ENCODE peak calls at places on chromosomes 13 and 19, in four cellular contexts. T is Panc1, C is PC-3, Y is lower leg skin. Z is an unnamed sample.

GRCh38 chr13:97631158-97631557 is 197.2 kb downstream of the RAP2A start:
- DNase-seq in T (no peak), C (peak; percentile 15), Y (no peak), Z (no peak)

GRCh38 chr13:77898097-77898496 is 20.5 kb downstream of the EDNRB start:
- DNase-seq in T (no peak), C (peak; percentile 33), Y (no peak), Z (no peak)

GRCh38 chr19:42032428-42032827 is 37.6 kb downstream of the GRIK5 start:
- DNase-seq in T (no peak), C (peak; percentile 80), Y (no peak), Z (no peak)

GRCh38 chr13:48153186-48153585 is 58.3 kb upstream of the MED4 start:
- DNase-seq in T (no peak), C (no peak), Y (no peak), Z (no peak)

GRCh38 chr13:35988648-35989081 is 142.5 kb downstream of the DCLK1 start:
- DNase-seq in T (no peak), C (no peak), Y (no peak), Z (no peak)

GRCh38 chr19:56566904-56567273 is 379 bp upstream of the ZNF470 start:
- DNase-seq in T (no peak), C (no peak), Y (peak; percentile 87), Z (peak; percentile 1)

GRCh38 chr19:17784201-17785008 is 10.5 kb upstream of the B3GNT3 start:
- DNase-seq in T (no peak), C (peak; percentile 71), Y (no peak), Z (no peak)

GRCh38 chr19:54062643-54063042 is 1.1 kb downstream of the VSTM1 start:
- DNase-seq in T (no peak), C (no peak), Y (no peak), Z (no peak)

GRCh38 chr19:3370728-3371591 is 4.6 kb downstream of the NFIC start:
- DNase-seq in T (no peak), C (no peak), Y (no peak), Z (no peak)

GRCh38 chr19:33060586-33060985 is 4.1 kb downstream of the RHPN2 start:
- DNase-seq in T (no peak), C (no peak), Y (no peak), Z (no peak)

GRCh38 chr13:57353831-57354230 is 186.8 kb downstream of the PRR20E start:
- DNase-seq in T (no peak), C (no peak), Y (no peak), Z (no peak)

GRCh38 chr13:92826197-92826596 is 400.4 kb upstream of the GPC6 start:
- DNase-seq in T (no peak), C (no peak), Y (no peak), Z (no peak)

GRCh38 chr19:53553865-53554791 is 16.2 kb downstream of the ZNF331 start:
- DNase-seq in T (peak; percentile 51), C (peak; percentile 82), Y (peak; percentile 97), Z (peak; percentile 26)

GRCh38 chr19:35901055-35901644 is 810 bp upstream of the NFKBID start:
- DNase-seq in T (no peak), C (peak; percentile 27), Y (no peak), Z (no peak)

GRCh38 chr19:12156254-12157058 is at the start of gene ZNF625:
- DNase-seq in T (no peak), C (peak; percentile 91), Y (peak; percentile 97), Z (peak; percentile 27)

GRCh38 chr19:19087676-19088075 is 23.9 kb downstream of the SLC25A42 start:
- DNase-seq in T (no peak), C (no peak), Y (no peak), Z (no peak)

GRCh38 chr19:18308948-18309325 is 13.9 kb downstream of the LSM4 start:
- DNase-seq in T (no peak), C (no peak), Y (no peak), Z (no peak)

GRCh38 chr19:4636151-4636717 is 3.1 kb upstream of the TNFAIP8L1 start:
- DNase-seq in T (no peak), C (peak; percentile 77), Y (peak; percentile 91), Z (no peak)

GRCh38 chr13:63048648-63049047 is 1633.0 kb upstream of the PCDH20 start:
- DNase-seq in T (no peak), C (peak; percentile 12), Y (no peak), Z (no peak)

GRCh38 chr13:30607908-30608307 is 9.8 kb upstream of the USPL1 start:
- DNase-seq in T (no peak), C (no peak), Y (no peak), Z (no peak)

GRCh38 chr19:41745761-41746160 is 9.6 kb upstream of the CEACAM6 start:
- DNase-seq in T (no peak), C (no peak), Y (no peak), Z (no peak)

GRCh38 chr19:18420931-18421330 is 1.7 kb downstream of the SSBP4 start:
- DNase-seq in T (no peak), C (no peak), Y (no peak), Z (no peak)

GRCh38 chr19:49473868-49474544 is at the start of gene FLT3LG:
- DNase-seq in T (no peak), C (peak; percentile 77), Y (peak; percentile 95), Z (no peak)

GRCh38 chr19:7933828-7934725 is 8.1 kb upstream of the CTXN1 start:
- DNase-seq in T (no peak), C (no peak), Y (no peak), Z (no peak)

GRCh38 chr13:79485014-79485441 is 4.1 kb downstream of the NDFIP2 start:
- DNase-seq in T (no peak), C (peak; percentile 77), Y (no peak), Z (peak; percentile 58)

DNA sequence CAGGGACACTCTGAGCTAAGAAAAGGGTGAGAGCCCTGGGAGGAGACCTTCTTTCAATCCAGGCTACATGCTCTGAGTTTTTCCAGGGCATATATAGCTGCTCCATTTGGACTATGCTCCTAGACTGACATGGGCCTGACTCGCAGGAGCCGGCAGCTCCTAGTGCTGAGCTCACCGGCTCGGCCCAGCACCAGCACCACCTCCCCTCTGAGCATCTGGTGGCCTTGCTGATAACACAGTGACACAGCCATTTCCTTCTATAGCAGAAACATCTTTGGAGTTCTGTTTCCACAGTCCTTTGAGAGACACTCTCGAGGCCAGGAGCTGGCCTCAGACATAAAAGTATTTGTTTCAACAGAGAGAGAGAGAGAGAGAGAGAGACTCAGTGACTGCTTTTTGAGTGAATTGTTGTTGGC is 184.9 kb downstream of the TM9SF2 start:
- DNase-seq in T (no peak), C (no peak), Y (no peak), Z (no peak)
- H3K4me3 ChIP-seq in T (no peak overlapping the region), C (no peak overlapping the region), Y (no peak overlapping the region), Z (no peak overlapping the region)

DNA sequence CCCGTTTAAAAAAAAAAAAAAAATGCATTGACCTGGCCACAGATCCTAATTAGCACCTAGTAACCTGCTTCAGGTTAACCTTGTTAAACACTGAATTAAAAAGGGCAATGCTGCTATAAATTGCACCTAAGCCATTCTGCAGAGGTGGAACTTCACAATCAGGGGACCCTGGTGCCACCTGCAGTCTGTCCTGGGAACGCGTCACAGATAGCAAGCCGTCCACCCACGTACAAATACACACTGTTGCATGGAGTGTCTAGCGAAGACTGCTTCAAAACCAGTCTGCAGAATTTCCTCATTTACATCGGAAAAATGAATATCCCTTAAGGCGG is 169.3 kb downstream of the COL4A1 start:
- DNase-seq in T (no peak), C (peak; percentile 58), Y (no peak), Z (no peak)
- TF ChIP-seq CTCF in T (peak; percentile 29), C (peak; percentile 58), Y (no peak), Z (no peak)

DNA sequence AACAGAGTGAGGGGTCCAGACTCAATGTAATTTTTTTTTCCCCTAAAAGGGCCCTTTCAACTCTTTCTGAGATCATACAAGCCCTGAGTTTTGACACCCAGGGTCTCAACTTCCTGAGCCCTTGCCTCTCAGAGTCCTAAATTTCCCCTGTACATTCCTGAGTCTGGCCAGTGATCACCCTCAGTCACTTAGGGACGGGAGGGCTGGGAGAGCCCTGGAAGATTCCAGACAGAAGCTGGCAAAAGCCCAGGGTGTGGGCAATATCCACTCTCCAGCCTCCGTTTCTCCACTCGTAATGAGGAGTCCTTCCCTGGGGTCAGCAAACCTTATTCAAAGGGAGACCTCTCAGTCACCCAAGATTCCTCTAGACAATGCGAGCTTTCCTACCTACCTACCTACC is 1.6 kb downstream of the PPP1R13L start:
- DNase-seq in T (no peak), C (no peak), Y (no peak), Z (no peak)
- H3K4me3 ChIP-seq in T (peak overlapping the region; percentile 96), C (peak overlapping the region; percentile 97), Y (peak overlapping the region; percentile 61), Z (no peak overlapping the region)

DNA sequence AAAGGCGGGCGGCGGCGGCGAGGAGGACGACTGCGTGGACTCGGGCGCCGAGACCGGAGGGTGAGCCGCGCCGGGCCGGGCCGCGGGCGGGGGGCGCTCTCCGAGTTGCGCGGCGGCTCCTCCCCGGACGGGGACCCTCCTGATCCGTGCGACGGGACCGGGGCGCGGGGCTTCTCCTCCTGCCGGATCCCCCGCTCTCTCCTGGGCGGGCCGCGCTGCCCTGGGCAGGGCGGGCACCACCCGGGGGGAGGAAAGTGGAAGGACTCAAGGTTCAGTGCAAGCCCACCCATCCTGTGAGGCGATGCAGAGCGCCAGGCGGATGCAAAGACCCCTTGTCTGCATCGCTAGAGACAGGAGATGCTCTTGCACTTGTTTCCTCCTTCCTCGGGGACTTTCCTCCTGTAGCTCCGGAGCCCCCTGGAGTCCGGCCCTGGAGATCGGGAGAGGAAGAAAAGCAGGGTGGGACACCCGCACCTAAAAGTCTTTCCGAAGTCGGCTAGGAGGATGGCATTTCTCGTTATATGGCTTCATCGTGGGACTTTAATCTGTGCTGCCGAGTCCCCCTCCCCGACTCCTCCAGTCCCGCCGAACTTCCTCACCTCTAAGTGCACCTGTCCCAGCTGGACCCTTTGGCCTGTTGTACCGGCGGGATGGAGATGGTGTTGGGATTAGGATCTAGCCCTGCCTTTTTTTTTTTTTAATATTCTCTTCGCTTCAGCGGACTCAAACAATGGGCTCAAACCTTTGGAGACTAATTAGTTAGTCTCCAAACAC is 499 bp downstream of the FAM124A start:
- DNase-seq in T (no peak), C (peak; percentile 5), Y (no peak), Z (no peak)
- TF ChIP-seq CTCF in T (peak; percentile 65), C (peak; percentile 10), Y (no peak), Z (no peak)

GRCh38 chr13:113187905-113188595 is 20.4 kb downstream of the PCID2 start:
- DNase-seq in T (no peak), C (no peak), Y (no peak), Z (no peak)

GRCh38 chr13:113183450-113184129 is 24.9 kb downstream of the PCID2 start:
- DNase-seq in T (no peak), C (no peak), Y (no peak), Z (no peak)

GRCh38 chr13:113184568-113185440 is 23.7 kb downstream of the PCID2 start:
- DNase-seq in T (no peak), C (no peak), Y (no peak), Z (no peak)

GRCh38 chr13:113186061-113186900 is 22.2 kb downstream of the PCID2 start:
- DNase-seq in T (no peak), C (no peak), Y (no peak), Z (no peak)

GRCh38 chr13:113187263-113187669 is 21.2 kb downstream of the PCID2 start:
- DNase-seq in T (peak; percentile 91), C (peak; percentile 98), Y (peak; percentile 97), Z (peak; percentile 99)
- H3K4me3 ChIP-seq in T (peak overlapping the region; percentile 33), C (peak overlapping the region; percentile 44), Y (no peak overlapping the region), Z (peak overlapping the region; percentile 16)

GRCh38 chr13:28678809-28679208 is 19.9 kb downstream of the POMP start:
- DNase-seq in T (no peak), C (peak; percentile 10), Y (no peak), Z (no peak)
- TF ChIP-seq CTCF in T (no peak), C (peak; percentile 17), Y (no peak), Z (peak; percentile 23)

GRCh38 chr13:21014666-21015170 is 46.7 kb downstream of the LATS2 start:
- DNase-seq in T (no peak), C (peak; percentile 74), Y (peak; percentile 82), Z (peak; percentile 83)
- H3K4me3 ChIP-seq in T (no peak overlapping the region), C (peak overlapping the region; percentile 43), Y (no peak overlapping the region), Z (peak overlapping the region; percentile 18)